ENCODE peak calls at places on chromosomes 16 and 17, in five cellular contexts. One of them, this sample, is unnamed.

GRCh38 chr17:8147805-8148404 is 4.3 kb downstream of the PER1 start:
- DNase-seq in brain microvascular endothelial cell: no peak
- DNase-seq in body of pancreas: no peak
- DNase-seq in adrenal gland: no peak
- DNase-seq in Peyer's patch: no peak
- DNase-seq in this sample: no peak

GRCh38 chr17:78227455-78227916 is 3.9 kb upstream of the TMEM235 start:
- DNase-seq in brain microvascular endothelial cell: no peak
- DNase-seq in body of pancreas: no peak
- DNase-seq in adrenal gland: no peak
- DNase-seq in Peyer's patch: no peak
- DNase-seq in this sample: no peak

GRCh38 chr16:8861563-8862308 is 7.1 kb downstream of the CARHSP1 start:
- DNase-seq in brain microvascular endothelial cell: no peak
- DNase-seq in body of pancreas: no peak
- DNase-seq in adrenal gland: no peak
- DNase-seq in Peyer's patch: no peak
- DNase-seq in this sample: no peak

GRCh38 chr16:11955713-11956123 is 9.3 kb upstream of the TNFRSF17 start:
- DNase-seq in brain microvascular endothelial cell: peak
- DNase-seq in body of pancreas: no peak
- DNase-seq in adrenal gland: no peak
- DNase-seq in Peyer's patch: no peak
- DNase-seq in this sample: no peak

GRCh38 chr16:30887927-30888326 is 6.0 kb downstream of the BCL7C start:
- DNase-seq in brain microvascular endothelial cell: no peak
- DNase-seq in body of pancreas: no peak
- DNase-seq in adrenal gland: no peak
- DNase-seq in Peyer's patch: no peak
- DNase-seq in this sample: no peak

GRCh38 chr17:78875738-78876597 is 27.0 kb downstream of the CEP295NL start:
- DNase-seq in brain microvascular endothelial cell: no peak
- DNase-seq in body of pancreas: peak
- DNase-seq in adrenal gland: peak
- DNase-seq in Peyer's patch: no peak
- DNase-seq in this sample: no peak

GRCh38 chr16:88329726-88330700 is 52.7 kb upstream of the ZNF469 start:
- DNase-seq in brain microvascular endothelial cell: no peak
- DNase-seq in body of pancreas: no peak
- DNase-seq in adrenal gland: no peak
- DNase-seq in Peyer's patch: no peak
- DNase-seq in this sample: no peak

GRCh38 chr17:72175787-72176515 is 55.1 kb downstream of the SOX9 start:
- DNase-seq in brain microvascular endothelial cell: no peak
- DNase-seq in body of pancreas: peak
- DNase-seq in adrenal gland: no peak
- DNase-seq in Peyer's patch: no peak
- DNase-seq in this sample: no peak

GRCh38 chr16:30958164-30959083 is 870 bp downstream of the SETD1A start:
- DNase-seq in brain microvascular endothelial cell: no peak
- DNase-seq in body of pancreas: peak
- DNase-seq in adrenal gland: peak
- DNase-seq in Peyer's patch: peak
- DNase-seq in this sample: peak

GRCh38 chr17:60141111-60142018 is 8.4 kb upstream of the CA4 start:
- DNase-seq in brain microvascular endothelial cell: peak
- DNase-seq in body of pancreas: peak
- DNase-seq in adrenal gland: no peak
- DNase-seq in Peyer's patch: no peak
- DNase-seq in this sample: peak

GRCh38 chr17:67196422-67196821 is 48.6 kb downstream of the HELZ start:
- DNase-seq in brain microvascular endothelial cell: no peak
- DNase-seq in body of pancreas: no peak
- DNase-seq in adrenal gland: no peak
- DNase-seq in Peyer's patch: no peak
- DNase-seq in this sample: no peak

GRCh38 chr17:67198131-67198530 is 46.9 kb downstream of the HELZ start:
- DNase-seq in brain microvascular endothelial cell: no peak
- DNase-seq in body of pancreas: no peak
- DNase-seq in adrenal gland: no peak
- DNase-seq in Peyer's patch: no peak
- DNase-seq in this sample: no peak

DNA sequence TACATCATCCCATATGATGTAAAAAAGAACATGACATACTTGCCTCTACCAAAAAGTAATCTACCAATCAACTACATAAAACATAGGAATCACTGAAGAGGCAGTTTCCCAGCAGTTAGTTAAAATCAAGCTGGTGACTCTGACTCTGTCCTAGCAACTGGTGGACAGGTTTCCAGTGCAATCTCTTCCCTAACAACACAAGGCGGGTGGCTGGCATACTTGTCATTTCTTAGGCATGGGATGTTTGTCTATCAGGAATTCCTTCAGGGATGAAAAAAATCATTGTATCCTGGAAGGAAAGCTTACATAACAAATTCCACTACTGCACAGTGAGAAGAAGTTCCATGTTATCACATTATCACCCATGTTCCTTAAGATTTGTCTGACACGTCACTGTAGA is 50.9 kb downstream of the HELZ start:
- DNase-seq in brain microvascular endothelial cell: peak
- DNase-seq in body of pancreas: no peak
- DNase-seq in adrenal gland: no peak
- DNase-seq in Peyer's patch: no peak
- DNase-seq in this sample: no peak
- H3K27ac ChIP-seq in brain microvascular endothelial cell: peak
- H3K27ac ChIP-seq in body of pancreas: no peak
- H3K27ac ChIP-seq in adrenal gland: no peak
- H3K27ac ChIP-seq in Peyer's patch: no peak
- H3K27ac ChIP-seq in this sample: no peak

GRCh38 chr16:66618588-66618987 is 14.1 kb downstream of the CMTM3 start:
- DNase-seq in brain microvascular endothelial cell: peak
- DNase-seq in body of pancreas: no peak
- DNase-seq in adrenal gland: peak
- DNase-seq in Peyer's patch: no peak
- DNase-seq in this sample: no peak
- H3K27ac ChIP-seq in brain microvascular endothelial cell: peak
- H3K27ac ChIP-seq in body of pancreas: no peak
- H3K27ac ChIP-seq in adrenal gland: peak
- H3K27ac ChIP-seq in Peyer's patch: no peak
- H3K27ac ChIP-seq in this sample: peak

GRCh38 chr17:19753661-19754463 is 5.8 kb upstream of the ALDH3A1 start:
- DNase-seq in brain microvascular endothelial cell: no peak
- DNase-seq in body of pancreas: peak
- DNase-seq in adrenal gland: peak
- DNase-seq in Peyer's patch: no peak
- DNase-seq in this sample: peak
- H3K27ac ChIP-seq in brain microvascular endothelial cell: no peak
- H3K27ac ChIP-seq in body of pancreas: no peak
- H3K27ac ChIP-seq in adrenal gland: peak
- H3K27ac ChIP-seq in Peyer's patch: peak
- H3K27ac ChIP-seq in this sample: peak

GRCh38 chr16:73214825-73215481 is 167.0 kb upstream of the ZFHX3 start:
- DNase-seq in brain microvascular endothelial cell: peak
- DNase-seq in body of pancreas: no peak
- DNase-seq in adrenal gland: no peak
- DNase-seq in Peyer's patch: no peak
- DNase-seq in this sample: no peak
- H3K27ac ChIP-seq in brain microvascular endothelial cell: peak
- H3K27ac ChIP-seq in body of pancreas: no peak
- H3K27ac ChIP-seq in adrenal gland: no peak
- H3K27ac ChIP-seq in Peyer's patch: no peak
- H3K27ac ChIP-seq in this sample: no peak

GRCh38 chr17:30594223-30594952 is 117.2 kb downstream of the GOSR1 start:
- DNase-seq in brain microvascular endothelial cell: no peak
- DNase-seq in body of pancreas: no peak
- DNase-seq in adrenal gland: no peak
- DNase-seq in Peyer's patch: no peak
- DNase-seq in this sample: no peak
- H3K27ac ChIP-seq in brain microvascular endothelial cell: no peak
- H3K27ac ChIP-seq in body of pancreas: no peak
- H3K27ac ChIP-seq in adrenal gland: no peak
- H3K27ac ChIP-seq in Peyer's patch: no peak
- H3K27ac ChIP-seq in this sample: no peak

GRCh38 chr16:57647136-57647875 is 18.9 kb downstream of the ADGRG1 start:
- DNase-seq in brain microvascular endothelial cell: no peak
- DNase-seq in body of pancreas: no peak
- DNase-seq in adrenal gland: no peak
- DNase-seq in Peyer's patch: no peak
- DNase-seq in this sample: no peak

GRCh38 chr16:57644383-57645014 is 16.1 kb downstream of the ADGRG1 start:
- DNase-seq in brain microvascular endothelial cell: no peak
- DNase-seq in body of pancreas: no peak
- DNase-seq in adrenal gland: no peak
- DNase-seq in Peyer's patch: no peak
- DNase-seq in this sample: no peak

GRCh38 chr16:57643902-57644301 is 15.5 kb downstream of the ADGRG1 start:
- DNase-seq in brain microvascular endothelial cell: no peak
- DNase-seq in body of pancreas: no peak
- DNase-seq in adrenal gland: no peak
- DNase-seq in Peyer's patch: no peak
- DNase-seq in this sample: no peak

GRCh38 chr16:57646388-57647039 is 18.1 kb downstream of the ADGRG1 start:
- DNase-seq in brain microvascular endothelial cell: no peak
- DNase-seq in body of pancreas: no peak
- DNase-seq in adrenal gland: no peak
- DNase-seq in Peyer's patch: no peak
- DNase-seq in this sample: no peak

GRCh38 chr16:57645691-57646387 is 17.4 kb downstream of the ADGRG1 start:
- DNase-seq in brain microvascular endothelial cell: peak
- DNase-seq in body of pancreas: no peak
- DNase-seq in adrenal gland: no peak
- DNase-seq in Peyer's patch: no peak
- DNase-seq in this sample: no peak
- H3K27ac ChIP-seq in brain microvascular endothelial cell: no peak
- H3K27ac ChIP-seq in body of pancreas: peak
- H3K27ac ChIP-seq in adrenal gland: peak
- H3K27ac ChIP-seq in Peyer's patch: peak
- H3K27ac ChIP-seq in this sample: no peak

GRCh38 chr17:20944014-20944905 is 98.6 kb downstream of the USP22 start:
- DNase-seq in brain microvascular endothelial cell: no peak
- DNase-seq in body of pancreas: peak
- DNase-seq in adrenal gland: peak
- DNase-seq in Peyer's patch: no peak
- DNase-seq in this sample: peak
- H3K27ac ChIP-seq in brain microvascular endothelial cell: no peak
- H3K27ac ChIP-seq in body of pancreas: no peak
- H3K27ac ChIP-seq in adrenal gland: no peak
- H3K27ac ChIP-seq in Peyer's patch: no peak
- H3K27ac ChIP-seq in this sample: no peak

This sample was measured in stomach.